ENCODE peak calls at places on chromosome 17, in five cellular contexts. W, I, X, S and R are unnamed samples.
A peak's percentile ranks its signal among the peaks of the same experiment; 100 is the strongest.

GRCh38 chr17:77287432-77288068 is 146.8 kb downstream of the SEC14L1 start:
- DNase-seq in W (peak; percentile 85), I (peak; percentile 82), X (peak; percentile 94), S (peak; percentile 50), R (no peak)

GRCh38 chr17:75835315-75835987 is 8.8 kb downstream of the UNC13D start:
- DNase-seq in W (no peak), I (no peak), X (no peak), S (no peak), R (peak; percentile 49)

GRCh38 chr17:28846231-28846630 is 3.6 kb upstream of the FAM222B start:
- DNase-seq in W (no peak), I (no peak), X (no peak), S (no peak), R (no peak)

GRCh38 chr17:15651583-15652110 is 32.1 kb upstream of the FBXW10B start:
- DNase-seq in W (peak; percentile 96), I (peak; percentile 94), X (peak; percentile 99), S (peak; percentile 92), R (peak; percentile 91)

GRCh38 chr17:48546187-48546923 is 1.4 kb upstream of the HOXB2 start:
- DNase-seq in W (no peak), I (no peak), X (peak; percentile 52), S (no peak), R (no peak)

GRCh38 chr17:57672971-57673370 is 72.1 kb downstream of the CCDC182 start:
- DNase-seq in W (no peak), I (no peak), X (no peak), S (peak; percentile 6), R (no peak)

GRCh38 chr17:48718162-48718780 is 4.0 kb downstream of the PRAC1 start:
- DNase-seq in W (no peak), I (peak; percentile 58), X (no peak), S (no peak), R (no peak)

GRCh38 chr17:29574732-29575510 is 6.4 kb downstream of the TP53I13 start:
- DNase-seq in W (no peak), I (peak; percentile 91), X (no peak), S (peak; percentile 18), R (no peak)

GRCh38 chr17:79444226-79444625 is 166.6 kb downstream of the RBFOX3 start:
- DNase-seq in W (no peak), I (no peak), X (no peak), S (no peak), R (no peak)

GRCh38 chr17:34990921-34991365 is 10.6 kb downstream of the LIG3 start:
- DNase-seq in W (no peak), I (no peak), X (peak; percentile 60), S (no peak), R (peak; percentile 31)

GRCh38 chr17:33052856-33053255 is 61.2 kb downstream of the SPACA3 start:
- DNase-seq in W (no peak), I (no peak), X (no peak), S (no peak), R (no peak)

GRCh38 chr17:68443974-68444464 is 13.3 kb downstream of the WIPI1 start:
- DNase-seq in W (no peak), I (no peak), X (no peak), S (no peak), R (no peak)
- H3K4me1 ChIP-seq in W (no peaks in the 10 kb centered on the region), I (no peaks in the 10 kb centered on the region), X (peaks cover 3% of the 10 kb centered on the region), S (peaks cover 19% of the 10 kb centered on the region), R (no peaks in the 10 kb centered on the region)

GRCh38 chr17:64038331-64039105 is 18.1 kb upstream of the ICAM2 start:
- DNase-seq in W (no peak), I (no peak), X (no peak), S (no peak), R (no peak)

GRCh38 chr17:64037802-64038201 is 17.4 kb upstream of the ICAM2 start:
- DNase-seq in W (no peak), I (no peak), X (no peak), S (no peak), R (no peak)

GRCh38 chr17:64037180-64037579 is 16.7 kb upstream of the ICAM2 start:
- DNase-seq in W (no peak), I (no peak), X (no peak), S (no peak), R (no peak)

GRCh38 chr17:64039106-64039400 is 18.6 kb upstream of the ICAM2 start:
- DNase-seq in W (no peak), I (no peak), X (no peak), S (no peak), R (no peak)

GRCh38 chr17:64036198-64036922 is 15.9 kb upstream of the ICAM2 start:
- DNase-seq in W (no peak), I (no peak), X (no peak), S (no peak), R (no peak)
- TF ChIP-seq POLR2A in W (no peak), I (no peak), X (no peak), S (no peak), R (no peak)

GRCh38 chr17:4788159-4788806 is 481 bp upstream of the GLTPD2 start:
- DNase-seq in W (no peak), I (no peak), X (no peak), S (no peak), R (no peak)

GRCh38 chr17:4786111-4786491 is at the start of gene VMO1:
- DNase-seq in W (no peak), I (no peak), X (no peak), S (peak; percentile 40), R (peak; percentile 37)

GRCh38 chr17:4785311-4786110 is 653 bp downstream of the VMO1 start:
- DNase-seq in W (no peak), I (no peak), X (no peak), S (no peak), R (no peak)

GRCh38 chr17:4788807-4789700 is at the start of gene GLTPD2:
- DNase-seq in W (no peak), I (peak; percentile 61), X (no peak), S (no peak), R (no peak)

DNA sequence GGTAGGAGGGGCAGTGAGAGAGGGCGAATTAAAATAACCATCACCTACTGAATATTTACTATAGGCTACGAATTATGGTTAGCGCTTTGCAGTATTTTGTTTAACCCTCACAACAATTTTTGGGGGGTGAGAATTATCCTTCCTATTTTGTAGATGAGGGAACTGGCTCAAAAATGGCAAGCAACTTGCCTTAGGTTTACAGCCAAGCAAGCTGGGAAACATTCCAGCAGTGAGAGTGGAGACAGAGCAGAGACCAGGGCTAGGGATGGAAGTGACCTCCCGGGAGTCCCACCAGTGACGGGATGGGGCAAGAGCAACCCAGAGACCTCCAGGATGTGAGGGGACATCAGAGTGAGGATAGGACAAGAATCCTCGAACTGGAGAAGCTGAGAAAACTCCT is 352 bp upstream of the VMO1 start:
- DNase-seq in W (no peak), I (no peak), X (no peak), S (no peak), R (no peak)
- H3K4me3 ChIP-seq in W (no peak overlapping the region), I (peak overlapping the region; percentile 23), X (no peak overlapping the region), S (peak overlapping the region; percentile 48), R (peak overlapping the region; percentile 31)

GRCh38 chr17:81831957-81832607 is 1.0 kb downstream of the MCRIP1 start:
- DNase-seq in W (no peak), I (no peak), X (peak; percentile 41), S (no peak), R (no peak)

GRCh38 chr17:81833160-81833920 is at the start of gene MCRIP1:
- DNase-seq in W (peak; percentile 96), I (peak; percentile 98), X (peak; percentile 91), S (peak; percentile 97), R (peak; percentile 96)

GRCh38 chr17:81833921-81834830 is 674 bp downstream of the PPP1R27 start:
- DNase-seq in W (no peak), I (no peak), X (no peak), S (no peak), R (no peak)

GRCh38 chr17:81832608-81833159 is 407 bp downstream of the MCRIP1 start:
- DNase-seq in W (no peak), I (no peak), X (no peak), S (no peak), R (no peak)

GRCh38 chr17:81834831-81835267 is at the start of gene PPP1R27:
- DNase-seq in W (no peak), I (no peak), X (no peak), S (no peak), R (no peak)
- H3K4me1 ChIP-seq in W (peaks cover 21% of the 10 kb centered on the region), I (peaks cover 23% of the 10 kb centered on the region), X (peaks cover 15% of the 10 kb centered on the region), S (peaks cover 23% of the 10 kb centered on the region), R (no peaks in the 10 kb centered on the region)

GRCh38 chr17:44191941-44192496 is 5.2 kb downstream of the TMUB2 start:
- DNase-seq in W (no peak), I (no peak), X (no peak), S (no peak), R (no peak)
- TF ChIP-seq POLR2A in W (no peak), I (no peak), X (no peak), S (no peak), R (no peak)

GRCh38 chr17:4898351-4898750 is 985 bp upstream of the C17orf107 start:
- DNase-seq in W (no peak), I (no peak), X (no peak), S (no peak), R (no peak)
- H3K4me3 ChIP-seq in W (no peak overlapping the region), I (no peak overlapping the region), X (no peak overlapping the region), S (peak overlapping the region; percentile 66), R (no peak overlapping the region)

GRCh38 chr17:81735181-81736102 is 23.4 kb downstream of the SLC25A10 start:
- DNase-seq in W (peak; percentile 63), I (peak; percentile 72), X (peak; percentile 33), S (no peak), R (no peak)
- H3K4me1 ChIP-seq in W (peaks cover 17% of the 10 kb centered on the region), I (peaks cover 27% of the 10 kb centered on the region), X (peaks cover 5% of the 10 kb centered on the region), S (no peaks in the 10 kb centered on the region), R (no peaks in the 10 kb centered on the region)

GRCh38 chr17:74393323-74393942 is 26.1 kb downstream of the GPR142 start:
- DNase-seq in W (no peak), I (no peak), X (no peak), S (no peak), R (no peak)

GRCh38 chr17:74396567-74396966 is 29.3 kb downstream of the GPR142 start:
- DNase-seq in W (no peak), I (no peak), X (no peak), S (no peak), R (no peak)

GRCh38 chr17:74394275-74394950 is 27.1 kb downstream of the GPR142 start:
- DNase-seq in W (no peak), I (no peak), X (no peak), S (no peak), R (no peak)

GRCh38 chr17:74392848-74393247 is 25.5 kb downstream of the GPR142 start:
- DNase-seq in W (no peak), I (no peak), X (no peak), S (no peak), R (no peak)

DNA sequence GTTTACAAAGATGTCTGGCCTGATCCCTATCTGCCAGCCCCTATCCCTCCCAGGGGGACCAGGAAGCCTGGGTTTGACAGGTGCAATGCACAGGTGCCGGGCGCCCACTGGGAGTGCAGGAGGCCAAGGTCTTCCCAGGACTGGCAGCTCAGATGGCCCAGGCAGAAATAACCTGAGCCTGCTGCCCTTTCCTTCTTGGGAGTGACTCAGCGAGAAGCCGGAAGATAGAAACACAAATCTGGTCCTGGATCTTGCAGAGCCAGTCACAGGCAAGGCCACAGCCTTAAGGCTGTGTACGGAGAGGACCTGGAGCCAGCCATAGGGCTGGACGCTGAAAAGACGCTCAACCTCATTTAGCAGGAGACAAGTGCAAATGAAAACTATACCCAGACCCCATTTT is 27.7 kb downstream of the GPR142 start:
- DNase-seq in W (no peak), I (peak; percentile 61), X (no peak), S (no peak), R (no peak)
- TF ChIP-seq POLR2A in W (no peak), I (no peak), X (no peak), S (no peak), R (no peak)